ENCODE peak calls at places on chromosome 5, in four cellular contexts. Z is fibroblast of pulmonary artery, S is stomach, H is right lobe of liver. U is an unnamed sample.

GRCh38 chr5:130017173-130017572 is 112.9 kb downstream of the CHSY3 start:
- DNase-seq in Z (no peak), S (no peak), H (no peak), U (no peak)

GRCh38 chr5:16492398-16493175 is 27.0 kb upstream of the ZNF622 start:
- DNase-seq in Z (peak; percentile 39), S (peak; percentile 44), H (no peak), U (no peak)

GRCh38 chr5:31220968-31221367 is 27.5 kb downstream of the CDH6 start:
- DNase-seq in Z (no peak), S (peak; percentile 70), H (peak; percentile 49), U (no peak)

GRCh38 chr5:150328458-150328857 is 25.8 kb upstream of the ARSI start:
- DNase-seq in Z (no peak), S (no peak), H (no peak), U (no peak)

GRCh38 chr5:32228816-32229215 is 54.7 kb upstream of the GOLPH3 start:
- DNase-seq in Z (no peak), S (no peak), H (no peak), U (no peak)

GRCh38 chr5:1177826-1178528 is 23.4 kb upstream of the SLC6A19 start:
- DNase-seq in Z (no peak), S (no peak), H (no peak), U (peak; percentile 41)

GRCh38 chr5:157303667-157304327 is 37.9 kb downstream of the CYFIP2 start:
- DNase-seq in Z (no peak), S (no peak), H (no peak), U (no peak)

GRCh38 chr5:33287242-33287641 is 153.5 kb upstream of the TARS1 start:
- DNase-seq in Z (no peak), S (no peak), H (no peak), U (no peak)

GRCh38 chr5:14178091-14178490 is 34.9 kb downstream of the TRIO start:
- DNase-seq in Z (no peak), S (no peak), H (no peak), U (no peak)

GRCh38 chr5:18764161-18764560 is 1129.9 kb downstream of the TAF11L14 start:
- DNase-seq in Z (no peak), S (no peak), H (no peak), U (no peak)

GRCh38 chr5:67030289-67031069 is 166.1 kb downstream of the CD180 start:
- DNase-seq in Z (peak; percentile 51), S (no peak), H (no peak), U (no peak)

GRCh38 chr5:80990527-80990926 is 30.4 kb downstream of the RASGRF2 start:
- DNase-seq in Z (no peak), S (no peak), H (no peak), U (no peak)

GRCh38 chr5:33324667-33325307 is 116.0 kb upstream of the TARS1 start:
- DNase-seq in Z (no peak), S (no peak), H (no peak), U (no peak)

GRCh38 chr5:40615586-40616193 is 64.0 kb upstream of the PTGER4 start:
- DNase-seq in Z (peak; percentile 28), S (no peak), H (no peak), U (no peak)

GRCh38 chr5:144328505-144328904 is 157.8 kb downstream of the KCTD16 start:
- DNase-seq in Z (no peak), S (no peak), H (no peak), U (no peak)

GRCh38 chr5:43008369-43009158 is 31.6 kb downstream of the ANXA2R start:
- DNase-seq in Z (peak; percentile 95), S (peak; percentile 75), H (peak; percentile 79), U (peak; percentile 89)

GRCh38 chr5:55113327-55113726 is 10.9 kb downstream of the GZMA start:
- DNase-seq in Z (no peak), S (no peak), H (no peak), U (no peak)

GRCh38 chr5:15286659-15287058 is 213.3 kb upstream of the FBXL7 start:
- DNase-seq in Z (peak; percentile 39), S (no peak), H (no peak), U (no peak)

GRCh38 chr5:74767579-74767913 is 497 bp downstream of the NSA2 start:
- DNase-seq in Z (peak; percentile 63), S (no peak), H (no peak), U (no peak)

GRCh38 chr5:178199581-178200434 is 4.5 kb upstream of the HNRNPAB start:
- DNase-seq in Z (no peak), S (no peak), H (no peak), U (no peak)

GRCh38 chr5:362189-362588 is 40.7 kb downstream of the AHRR start:
- DNase-seq in Z (no peak), S (no peak), H (no peak), U (no peak)

GRCh38 chr5:41399840-41400239 is 110.6 kb downstream of the PLCXD3 start:
- DNase-seq in Z (no peak), S (no peak), H (no peak), U (no peak)

GRCh38 chr5:115309751-115310370 is 13.4 kb upstream of the CCDC112 start:
- DNase-seq in Z (peak; percentile 73), S (no peak), H (no peak), U (no peak)

GRCh38 chr5:81755320-81755719 is 4.4 kb upstream of the SSBP2 start:
- DNase-seq in Z (peak; percentile 91), S (peak; percentile 52), H (no peak), U (no peak)

GRCh38 chr5:82298668-82299067 is 20.5 kb upstream of the RPS23 start:
- DNase-seq in Z (no peak), S (no peak), H (no peak), U (no peak)

GRCh38 chr5:134642931-134643530 is 5.6 kb upstream of the SEC24A start:
- DNase-seq in Z (no peak), S (no peak), H (no peak), U (no peak)